ENCODE peak calls at places on chromosome 12, in four cellular contexts. U is K562, O is HepG2, T is GM12878. R is an unnamed sample.

GRCh38 chr12:27260746-27261145 is 16.7 kb downstream of the STK38L start:
- DNase-seq in U (no peak), O (no peak), T (no peak), R (no peak)

GRCh38 chr12:49046129-49046895 is 14.3 kb downstream of the KMT2D start:
- DNase-seq in T (no peak), U (no peak), O (no peak), R (no peak)

GRCh38 chr12:27434673-27435565 is 11.6 kb upstream of the SMCO2 start:
- DNase-seq in T (no peak), O (no peak), U (peak), R (peak)

GRCh38 chr12:66647034-66647691 is 31.7 kb downstream of the GRIP1 start:
- DNase-seq in U (no peak), T (no peak), O (no peak), R (no peak)

GRCh38 chr12:49131973-49132461 is 822 bp upstream of the TUBA1B start:
- DNase-seq in O (no peak), T (no peak), U (peak), R (no peak)

GRCh38 chr12:14911131-14911530 is 25.5 kb upstream of the MGP start:
- DNase-seq in T (no peak), O (no peak), U (no peak), R (no peak)

GRCh38 chr12:106918746-106919145 is 37.0 kb upstream of the TMEM263 start:
- DNase-seq in O (peak), U (peak), T (no peak), R (peak)

GRCh38 chr12:122368361-122369073 is 54.0 kb downstream of the CLIP1 start:
- DNase-seq in U (peak), T (no peak), O (no peak), R (no peak)

GRCh38 chr12:49624919-49625577 is 1.7 kb downstream of the PRPF40B start:
- DNase-seq in T (no peak), O (no peak), U (no peak), R (no peak)

GRCh38 chr12:126038434-126038833 is 973.2 kb downstream of the AACS start:
- DNase-seq in U (no peak), T (no peak), O (no peak), R (no peak)

GRCh38 chr12:50411051-50411660 is 10.5 kb downstream of the LARP4 start:
- DNase-seq in T (no peak), U (no peak), O (no peak), R (no peak)

GRCh38 chr12:55715833-55716581 is at the start of gene BLOC1S1:
- DNase-seq in O (peak), U (peak), T (peak), R (peak)

GRCh38 chr12:55717397-55718007 is 1.7 kb downstream of the BLOC1S1 start:
- DNase-seq in U (peak), T (no peak), O (no peak), R (no peak)

GRCh38 chr12:55713721-55714120 is 2.1 kb upstream of the BLOC1S1 start:
- DNase-seq in T (no peak), U (no peak), O (no peak), R (no peak)

GRCh38 chr12:55716582-55717396 is 943 bp downstream of the BLOC1S1 start:
- DNase-seq in U (no peak), T (no peak), O (no peak), R (no peak)

GRCh38 chr12:55715169-55715764 is 579 bp upstream of the BLOC1S1 start:
- DNase-seq in T (no peak), O (no peak), U (no peak), R (peak)
- TF ChIP-seq POLR2AphosphoS5 in T (no peak), O (no peak), U (no peak), R (no peak)

GRCh38 chr12:113103756-113104450 is 31.7 kb downstream of the RASAL1 start:
- DNase-seq in T (no peak), O (peak), U (peak), R (peak)
- TF ChIP-seq FOXM1 in T (no peak), O (no peak), U (no peak), R (no peak)

GRCh38 chr12:82527165-82527780 is 159.4 kb upstream of the TMTC2 start:
- DNase-seq in U (peak), O (peak), T (no peak), R (peak)

GRCh38 chr12:82529954-82530353 is 156.8 kb upstream of the TMTC2 start:
- DNase-seq in T (no peak), O (no peak), U (no peak), R (no peak)

GRCh38 chr12:82525616-82526015 is 161.1 kb upstream of the TMTC2 start:
- DNase-seq in T (no peak), O (no peak), U (no peak), R (no peak)

GRCh38 chr12:82529096-82529495 is 157.6 kb upstream of the TMTC2 start:
- DNase-seq in T (no peak), O (no peak), U (no peak), R (no peak)

GRCh38 chr12:82530394-82530793 is 156.3 kb upstream of the TMTC2 start:
- DNase-seq in T (no peak), O (no peak), U (no peak), R (no peak)
- TF ChIP-seq POLR2AphosphoS5 in T (no peak), O (no peak), U (no peak), R (no peak)

GRCh38 chr12:1698638-1699214 is 7.9 kb downstream of the ADIPOR2 start:
- DNase-seq in T (no peak), O (no peak), U (no peak), R (no peak)
- TF ChIP-seq FOXM1 in T (no peak), O (no peak), U (no peak), R (no peak)

DNA sequence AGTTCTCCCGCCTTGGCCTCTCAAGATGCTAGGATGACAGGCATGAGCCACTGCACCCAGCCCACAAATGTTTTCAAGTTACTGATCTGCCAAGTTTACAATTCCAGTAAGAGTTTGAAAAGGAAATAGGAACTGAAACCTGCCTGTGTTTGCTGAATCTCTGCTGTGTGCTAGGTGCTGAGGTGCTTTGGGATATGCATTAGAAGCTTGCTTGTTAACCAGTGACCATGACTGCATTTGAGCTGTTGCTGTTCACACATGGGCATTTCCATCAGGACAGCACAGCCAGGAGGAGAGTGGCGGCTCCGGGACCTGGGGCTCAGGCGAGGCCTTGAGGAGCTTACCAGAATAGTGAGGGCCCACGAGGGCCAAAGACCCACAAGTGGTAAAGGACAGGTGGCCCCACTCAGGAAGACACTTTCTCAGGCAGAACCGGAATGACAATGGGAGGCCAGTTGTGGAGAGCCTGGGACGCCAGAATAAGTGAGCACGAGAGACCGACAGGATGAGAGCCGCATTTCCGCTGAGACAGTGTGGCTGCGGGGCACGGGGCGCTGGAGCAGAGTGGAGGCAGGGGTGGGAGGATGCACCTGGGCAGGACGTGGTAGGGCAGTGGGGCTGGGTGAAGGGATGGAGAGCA is 54.5 kb upstream of the MMP17 start:
- DNase-seq in U (no peak), T (peak), O (no peak), R (no peak)
- TF ChIP-seq POLR2AphosphoS5 in U (no peak), T (peak), O (no peak), R (no peak)

GRCh38 chr12:80565276-80565675 is 121.2 kb downstream of the PTPRQ start:
- DNase-seq in O (no peak), U (no peak), T (no peak), R (no peak)

GRCh38 chr12:80567391-80567790 is 123.4 kb downstream of the PTPRQ start:
- DNase-seq in U (no peak), O (no peak), T (no peak), R (no peak)
- TF ChIP-seq FOXM1 in U (no peak), O (no peak), T (no peak), R (no peak)

DNA sequence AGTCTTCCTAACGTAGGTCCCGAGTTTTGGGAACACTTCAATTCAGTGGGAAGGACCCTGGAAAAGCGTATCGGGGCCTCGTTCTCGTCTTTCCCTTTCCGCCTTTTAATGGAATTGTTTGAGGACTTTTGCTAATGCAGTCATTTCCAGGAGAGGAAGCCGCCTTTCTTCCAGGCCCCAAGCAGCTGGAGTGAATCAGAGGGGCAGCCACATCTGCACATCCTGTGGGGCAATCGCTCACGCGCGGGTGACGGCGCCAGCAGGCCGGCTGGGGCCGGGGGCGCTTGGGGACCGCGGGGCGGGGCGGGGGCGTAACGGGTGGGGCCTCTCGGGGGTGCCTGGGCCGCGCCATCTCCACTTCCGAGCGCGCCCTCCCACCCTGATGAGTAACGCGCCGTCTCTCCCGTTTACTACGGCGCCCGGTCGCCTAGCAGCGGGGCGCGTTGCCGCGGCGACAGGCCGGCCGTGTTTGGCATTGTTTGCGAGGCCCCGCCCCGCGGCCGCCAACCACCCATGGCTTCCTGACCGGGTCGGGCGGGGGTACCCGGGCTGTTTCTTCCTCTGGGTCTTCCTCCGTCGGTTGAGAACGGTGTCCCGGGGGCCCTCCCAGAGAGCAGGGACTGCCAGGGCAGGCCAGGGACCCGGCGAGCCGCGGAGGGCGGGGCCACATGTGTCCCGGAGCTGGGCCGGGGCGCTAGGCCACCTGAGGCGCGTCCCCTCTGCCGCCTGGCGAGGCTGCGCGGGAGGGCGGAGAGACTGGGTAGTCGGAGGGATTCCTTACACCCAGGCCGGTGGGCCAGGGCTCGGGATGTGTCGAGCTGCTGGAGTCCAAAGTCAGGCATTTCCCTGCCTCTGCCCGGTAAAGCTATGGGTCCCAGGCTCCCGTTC is 2.3 kb downstream of the GSG1 start:
- DNase-seq in U (peak), O (peak), T (no peak), R (peak)
- TF ChIP-seq POLR2AphosphoS5 in U (no peak), O (no peak), T (no peak), R (peak)

GRCh38 chr12:38158428-38159091 is 158.0 kb upstream of the ALG10B start:
- DNase-seq in O (no peak), T (no peak), U (no peak), R (no peak)

GRCh38 chr12:38157933-38158401 is 158.6 kb upstream of the ALG10B start:
- DNase-seq in O (no peak), T (no peak), U (no peak), R (no peak)

GRCh38 chr12:38160318-38161122 is 156.1 kb upstream of the ALG10B start:
- DNase-seq in U (no peak), O (no peak), T (no peak), R (no peak)

GRCh38 chr12:38159591-38160317 is 156.8 kb upstream of the ALG10B start:
- DNase-seq in T (no peak), O (no peak), U (no peak), R (no peak)

DNA sequence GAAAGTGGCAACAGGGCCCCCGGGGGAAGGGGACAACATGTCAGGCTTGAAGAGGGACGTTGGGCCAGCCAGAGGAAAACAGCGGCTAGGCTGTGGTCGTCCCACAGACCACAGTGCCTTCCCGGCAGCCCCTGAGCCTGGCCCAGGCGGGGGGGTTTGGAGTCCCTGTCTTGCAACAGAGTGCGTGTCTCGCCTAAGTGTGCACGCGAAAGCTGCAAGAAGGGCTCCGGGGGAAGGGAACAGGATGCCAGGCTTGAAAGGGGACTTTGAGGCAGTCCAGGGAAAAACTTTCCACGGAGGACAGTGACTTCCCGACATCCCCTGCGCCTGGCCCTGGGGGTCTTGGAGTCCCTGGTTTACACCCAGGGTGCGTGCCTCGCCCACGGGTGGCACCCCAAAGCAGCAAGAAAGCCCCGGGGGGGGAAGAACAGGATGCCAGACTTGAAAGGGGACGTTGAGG is 157.5 kb upstream of the ALG10B start:
- DNase-seq in O (no peak), T (no peak), U (no peak), R (no peak)
- TF ChIP-seq FOXM1 in O (no peak), T (no peak), U (no peak), R (no peak)

R was measured in SK-N-SH.